ENCODE peak calls at places on chromosome 11, in eight cellular contexts. One of them, this sample, is unnamed.

GRCh38 chr11:109641549-109641948 is 219.6 kb downstream of the C11orf87 start:
- DNase-seq in pancreas: no peak
- DNase-seq in dorsolateral prefrontal cortex: no peak
- DNase-seq in Peyer's patch: no peak
- DNase-seq in left ventricle myocardium inferior: no peak
- DNase-seq in adrenal gland: no peak
- DNase-seq in esophagus squamous epithelium: no peak
- DNase-seq in K562: no peak
- DNase-seq in this sample: peak

GRCh38 chr11:66971483-66971882 is 3.6 kb upstream of the C11orf86 start:
- DNase-seq in dorsolateral prefrontal cortex: no peak
- DNase-seq in K562: no peak
- DNase-seq in pancreas: no peak
- DNase-seq in left ventricle myocardium inferior: no peak
- DNase-seq in adrenal gland: no peak
- DNase-seq in Peyer's patch: no peak
- DNase-seq in esophagus squamous epithelium: no peak
- DNase-seq in this sample: no peak

GRCh38 chr11:74084796-74085541 is 76.1 kb upstream of the UCP3 start:
- DNase-seq in K562: no peak
- DNase-seq in esophagus squamous epithelium: no peak
- DNase-seq in left ventricle myocardium inferior: no peak
- DNase-seq in pancreas: no peak
- DNase-seq in dorsolateral prefrontal cortex: no peak
- DNase-seq in Peyer's patch: no peak
- DNase-seq in adrenal gland: no peak
- DNase-seq in this sample: no peak

GRCh38 chr11:126584028-126584427 is 228.5 kb downstream of the ST3GAL4 start:
- DNase-seq in esophagus squamous epithelium: no peak
- DNase-seq in pancreas: no peak
- DNase-seq in left ventricle myocardium inferior: no peak
- DNase-seq in Peyer's patch: no peak
- DNase-seq in K562: no peak
- DNase-seq in adrenal gland: no peak
- DNase-seq in dorsolateral prefrontal cortex: no peak
- DNase-seq in this sample: no peak

GRCh38 chr11:4645974-4646373 is 2.2 kb downstream of the OR51E1 start:
- DNase-seq in Peyer's patch: no peak
- DNase-seq in K562: no peak
- DNase-seq in left ventricle myocardium inferior: peak
- DNase-seq in adrenal gland: no peak
- DNase-seq in dorsolateral prefrontal cortex: no peak
- DNase-seq in esophagus squamous epithelium: no peak
- DNase-seq in pancreas: no peak
- DNase-seq in this sample: no peak

GRCh38 chr11:1649021-1649420 is 19.4 kb downstream of the KRTAP5-5 start:
- DNase-seq in adrenal gland: no peak
- DNase-seq in K562: no peak
- DNase-seq in esophagus squamous epithelium: no peak
- DNase-seq in left ventricle myocardium inferior: no peak
- DNase-seq in dorsolateral prefrontal cortex: no peak
- DNase-seq in Peyer's patch: no peak
- DNase-seq in pancreas: no peak
- DNase-seq in this sample: no peak

GRCh38 chr11:18203723-18204122 is 31.1 kb downstream of the MRGPRX4 start:
- DNase-seq in esophagus squamous epithelium: no peak
- DNase-seq in adrenal gland: no peak
- DNase-seq in left ventricle myocardium inferior: no peak
- DNase-seq in Peyer's patch: no peak
- DNase-seq in pancreas: no peak
- DNase-seq in K562: peak
- DNase-seq in dorsolateral prefrontal cortex: no peak
- DNase-seq in this sample: peak

GRCh38 chr11:12112731-12113130 is 2.3 kb downstream of the MICAL2 start:
- DNase-seq in left ventricle myocardium inferior: no peak
- DNase-seq in K562: no peak
- DNase-seq in esophagus squamous epithelium: no peak
- DNase-seq in adrenal gland: no peak
- DNase-seq in pancreas: no peak
- DNase-seq in Peyer's patch: no peak
- DNase-seq in dorsolateral prefrontal cortex: no peak
- DNase-seq in this sample: no peak

GRCh38 chr11:72263363-72263762 is 19.4 kb upstream of the PHOX2A start:
- DNase-seq in esophagus squamous epithelium: no peak
- DNase-seq in pancreas: no peak
- DNase-seq in left ventricle myocardium inferior: no peak
- DNase-seq in Peyer's patch: no peak
- DNase-seq in K562: peak
- DNase-seq in adrenal gland: no peak
- DNase-seq in dorsolateral prefrontal cortex: no peak
- DNase-seq in this sample: no peak

GRCh38 chr11:35590412-35590811 is 27.8 kb upstream of the FJX1 start:
- DNase-seq in adrenal gland: no peak
- DNase-seq in pancreas: no peak
- DNase-seq in K562: no peak
- DNase-seq in left ventricle myocardium inferior: no peak
- DNase-seq in esophagus squamous epithelium: no peak
- DNase-seq in dorsolateral prefrontal cortex: no peak
- DNase-seq in Peyer's patch: no peak
- DNase-seq in this sample: no peak

GRCh38 chr11:8812438-8812837 is 98.6 kb upstream of the AKIP1 start:
- DNase-seq in pancreas: peak
- DNase-seq in Peyer's patch: no peak
- DNase-seq in K562: no peak
- DNase-seq in dorsolateral prefrontal cortex: no peak
- DNase-seq in left ventricle myocardium inferior: no peak
- DNase-seq in esophagus squamous epithelium: no peak
- DNase-seq in adrenal gland: peak
- DNase-seq in this sample: no peak

GRCh38 chr11:65842144-65842543 is 8.4 kb downstream of the SNX32 start:
- DNase-seq in Peyer's patch: peak
- DNase-seq in K562: no peak
- DNase-seq in adrenal gland: no peak
- DNase-seq in pancreas: no peak
- DNase-seq in dorsolateral prefrontal cortex: no peak
- DNase-seq in left ventricle myocardium inferior: no peak
- DNase-seq in esophagus squamous epithelium: no peak
- DNase-seq in this sample: no peak

GRCh38 chr11:115606223-115607220 is 102.3 kb upstream of the CADM1 start:
- DNase-seq in Peyer's patch: no peak
- DNase-seq in left ventricle myocardium inferior: peak
- DNase-seq in esophagus squamous epithelium: no peak
- DNase-seq in K562: no peak
- DNase-seq in dorsolateral prefrontal cortex: no peak
- DNase-seq in pancreas: peak
- DNase-seq in adrenal gland: peak
- DNase-seq in this sample: peak

GRCh38 chr11:17765381-17766359 is 31.1 kb downstream of the KCNC1 start:
- DNase-seq in esophagus squamous epithelium: no peak
- DNase-seq in K562: peak
- DNase-seq in adrenal gland: no peak
- DNase-seq in pancreas: no peak
- DNase-seq in Peyer's patch: no peak
- DNase-seq in dorsolateral prefrontal cortex: peak
- DNase-seq in left ventricle myocardium inferior: no peak
- DNase-seq in this sample: no peak

GRCh38 chr11:61682093-61682732 is 2.0 kb downstream of the DAGLA start:
- DNase-seq in left ventricle myocardium inferior: peak
- DNase-seq in Peyer's patch: peak
- DNase-seq in dorsolateral prefrontal cortex: no peak
- DNase-seq in pancreas: peak
- DNase-seq in K562: no peak
- DNase-seq in esophagus squamous epithelium: no peak
- DNase-seq in adrenal gland: no peak
- DNase-seq in this sample: no peak

GRCh38 chr11:118691926-118692830 is 12.7 kb upstream of the TREH start:
- DNase-seq in pancreas: no peak
- DNase-seq in left ventricle myocardium inferior: no peak
- DNase-seq in K562: no peak
- DNase-seq in esophagus squamous epithelium: no peak
- DNase-seq in Peyer's patch: peak
- DNase-seq in dorsolateral prefrontal cortex: peak
- DNase-seq in adrenal gland: no peak
- DNase-seq in this sample: peak

GRCh38 chr11:109984634-109985289 is 108.4 kb upstream of the ZC3H12C start:
- DNase-seq in esophagus squamous epithelium: no peak
- DNase-seq in left ventricle myocardium inferior: no peak
- DNase-seq in dorsolateral prefrontal cortex: no peak
- DNase-seq in Peyer's patch: no peak
- DNase-seq in pancreas: no peak
- DNase-seq in adrenal gland: no peak
- DNase-seq in K562: no peak
- DNase-seq in this sample: no peak

DNA sequence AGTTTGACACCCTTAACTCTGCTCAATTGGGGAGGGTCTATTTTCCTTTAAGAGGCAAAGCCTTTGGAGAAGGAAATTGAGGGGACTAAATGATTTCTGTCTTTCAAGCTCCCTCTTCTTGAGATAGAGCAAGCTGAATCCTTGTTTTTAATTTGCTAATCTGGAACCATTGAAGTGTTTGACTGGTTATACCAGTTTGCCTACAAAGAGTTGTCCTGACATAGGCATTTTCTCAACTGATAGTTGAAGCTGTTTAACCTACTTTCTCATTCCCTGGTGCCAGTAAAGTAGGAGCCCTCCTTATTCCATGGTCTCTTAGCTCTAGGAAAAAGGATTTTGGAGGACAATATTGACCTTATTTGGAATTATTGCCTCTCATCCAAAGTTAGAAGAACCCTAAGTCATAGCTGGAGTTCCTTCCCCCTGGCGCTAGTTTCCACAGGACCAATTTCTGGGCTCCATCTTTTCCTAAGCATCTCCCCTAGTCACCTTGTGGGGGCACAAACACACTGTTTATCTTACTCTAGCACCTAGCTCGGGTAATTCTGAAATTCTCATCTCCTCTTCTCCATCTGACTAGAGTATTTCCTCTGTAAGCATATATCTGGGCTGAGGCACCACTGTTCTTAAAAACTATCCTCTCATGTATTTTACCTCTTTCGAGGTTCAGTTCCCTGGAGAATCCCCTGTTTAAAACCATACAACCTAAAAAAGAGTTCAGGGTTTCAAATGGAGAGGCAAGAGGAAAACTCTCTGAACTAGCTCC is 7.4 kb downstream of the ZDHHC5 start:
- DNase-seq in pancreas: no peak
- DNase-seq in adrenal gland: no peak
- DNase-seq in dorsolateral prefrontal cortex: no peak
- DNase-seq in Peyer's patch: no peak
- DNase-seq in left ventricle myocardium inferior: no peak
- DNase-seq in esophagus squamous epithelium: no peak
- DNase-seq in K562: no peak
- DNase-seq in this sample: no peak
- H3K27ac ChIP-seq in pancreas: no peak
- H3K27ac ChIP-seq in adrenal gland: no peak
- H3K27ac ChIP-seq in dorsolateral prefrontal cortex: no peak
- H3K27ac ChIP-seq in Peyer's patch: no peak
- H3K27ac ChIP-seq in left ventricle myocardium inferior: no peak
- H3K27ac ChIP-seq in esophagus squamous epithelium: peak
- H3K27ac ChIP-seq in K562: no peak
- H3K27ac ChIP-seq in this sample: no peak

GRCh38 chr11:111230122-111230465 is 15.4 kb upstream of the POU2AF2 start:
- DNase-seq in esophagus squamous epithelium: no peak
- DNase-seq in adrenal gland: no peak
- DNase-seq in Peyer's patch: no peak
- DNase-seq in left ventricle myocardium inferior: no peak
- DNase-seq in K562: no peak
- DNase-seq in dorsolateral prefrontal cortex: no peak
- DNase-seq in pancreas: no peak
- DNase-seq in this sample: no peak
- H3K4me3 ChIP-seq in esophagus squamous epithelium: peak
- H3K4me3 ChIP-seq in adrenal gland: peak
- H3K4me3 ChIP-seq in Peyer's patch: no peak
- H3K4me3 ChIP-seq in left ventricle myocardium inferior: peak
- H3K4me3 ChIP-seq in K562: no peak
- H3K4me3 ChIP-seq in dorsolateral prefrontal cortex: peak
- H3K4me3 ChIP-seq in pancreas: no peak
- H3K4me3 ChIP-seq in this sample: no peak

DNA sequence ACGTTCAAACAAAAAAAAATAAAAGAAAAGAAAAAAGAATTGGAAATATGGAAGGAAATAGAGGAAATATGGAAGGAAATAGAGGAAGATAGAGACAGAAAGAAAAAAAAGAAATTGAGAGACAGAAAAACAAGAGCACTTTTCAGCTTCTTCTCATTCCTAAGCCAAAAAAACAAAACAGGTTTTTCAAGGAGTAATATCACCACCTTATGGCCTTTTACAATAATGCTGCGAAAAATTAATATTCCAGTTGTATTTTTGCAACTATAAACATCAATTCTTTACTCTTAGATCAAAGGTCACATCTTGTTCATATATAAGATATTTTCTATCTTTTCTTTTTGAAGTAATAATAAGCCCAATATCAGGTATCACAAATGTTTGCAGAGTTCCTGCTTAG is 328.3 kb downstream of the FAT3 start:
- DNase-seq in left ventricle myocardium inferior: no peak
- DNase-seq in Peyer's patch: no peak
- DNase-seq in adrenal gland: no peak
- DNase-seq in K562: no peak
- DNase-seq in pancreas: no peak
- DNase-seq in dorsolateral prefrontal cortex: no peak
- DNase-seq in esophagus squamous epithelium: no peak
- DNase-seq in this sample: peak
- TF ChIP-seq CTCF in left ventricle myocardium inferior: no peak
- TF ChIP-seq CTCF in Peyer's patch: no peak
- TF ChIP-seq CTCF in adrenal gland: peak
- TF ChIP-seq CTCF in K562: no peak
- TF ChIP-seq CTCF in pancreas: no peak
- TF ChIP-seq CTCF in dorsolateral prefrontal cortex: peak
- TF ChIP-seq CTCF in esophagus squamous epithelium: no peak
- TF ChIP-seq CTCF in this sample: peak

GRCh38 chr11:103897156-103897555 is 139.3 kb upstream of the DDI1 start:
- DNase-seq in K562: no peak
- DNase-seq in dorsolateral prefrontal cortex: no peak
- DNase-seq in adrenal gland: no peak
- DNase-seq in left ventricle myocardium inferior: no peak
- DNase-seq in pancreas: no peak
- DNase-seq in esophagus squamous epithelium: no peak
- DNase-seq in Peyer's patch: no peak
- DNase-seq in this sample: no peak

GRCh38 chr11:103901656-103902055 is 134.8 kb upstream of the DDI1 start:
- DNase-seq in dorsolateral prefrontal cortex: no peak
- DNase-seq in K562: no peak
- DNase-seq in left ventricle myocardium inferior: no peak
- DNase-seq in Peyer's patch: no peak
- DNase-seq in adrenal gland: no peak
- DNase-seq in pancreas: no peak
- DNase-seq in esophagus squamous epithelium: no peak
- DNase-seq in this sample: no peak

GRCh38 chr11:103898577-103899336 is 137.7 kb upstream of the DDI1 start:
- DNase-seq in left ventricle myocardium inferior: no peak
- DNase-seq in Peyer's patch: no peak
- DNase-seq in adrenal gland: no peak
- DNase-seq in K562: no peak
- DNase-seq in dorsolateral prefrontal cortex: no peak
- DNase-seq in esophagus squamous epithelium: no peak
- DNase-seq in pancreas: no peak
- DNase-seq in this sample: no peak

GRCh38 chr11:103894673-103895072 is 141.8 kb upstream of the DDI1 start:
- DNase-seq in esophagus squamous epithelium: no peak
- DNase-seq in K562: no peak
- DNase-seq in left ventricle myocardium inferior: no peak
- DNase-seq in dorsolateral prefrontal cortex: no peak
- DNase-seq in pancreas: no peak
- DNase-seq in Peyer's patch: no peak
- DNase-seq in adrenal gland: no peak
- DNase-seq in this sample: no peak

GRCh38 chr11:103898065-103898464 is 138.4 kb upstream of the DDI1 start:
- DNase-seq in left ventricle myocardium inferior: no peak
- DNase-seq in K562: no peak
- DNase-seq in adrenal gland: no peak
- DNase-seq in dorsolateral prefrontal cortex: no peak
- DNase-seq in pancreas: no peak
- DNase-seq in Peyer's patch: no peak
- DNase-seq in esophagus squamous epithelium: no peak
- DNase-seq in this sample: no peak
- H3K27ac ChIP-seq in left ventricle myocardium inferior: no peak
- H3K27ac ChIP-seq in K562: no peak
- H3K27ac ChIP-seq in adrenal gland: no peak
- H3K27ac ChIP-seq in dorsolateral prefrontal cortex: no peak
- H3K27ac ChIP-seq in pancreas: no peak
- H3K27ac ChIP-seq in Peyer's patch: peak
- H3K27ac ChIP-seq in esophagus squamous epithelium: no peak
- H3K27ac ChIP-seq in this sample: no peak